ENCODE peak calls at places on chromosomes 16 and 17, in ten cellular contexts. R is lung microvascular endothelial cell, S is hippocampal formation, H is tibial artery, Y is astrocyte of the hippocampus, P is NCI-H1694 treated with DMSO at 0.1 percent for 48 hours, Z is caudate nucleus, I is HFFc6, T is astrocyte of the spinal cord, K is omental fat pad. E is an unnamed sample.
A peak's percentile ranks its signal among the peaks of the same experiment; 100 is the strongest.

GRCh38 chr17:21814776-21815175 is 122.5 kb downstream of the KCNJ18 start:
- DNase-seq in T (no peak), H (no peak), S (no peak), Y (no peak), R (no peak), K (no peak), I (no peak), P (no peak), Z (no peak), E (no peak)

GRCh38 chr17:78089557-78090281 is 38.8 kb downstream of the TMC6 start:
- DNase-seq in I (no peak), S (no peak), Y (no peak), K (no peak), P (no peak), Z (no peak), H (no peak), R (no peak), T (no peak), E (no peak)

GRCh38 chr16:56354746-56355145 is 70.6 kb downstream of the AMFR start:
- DNase-seq in T (no peak), P (no peak), Y (no peak), R (no peak), Z (no peak), K (peak; percentile 16), S (no peak), H (peak; percentile 16), I (no peak), E (no peak)

GRCh38 chr17:74742153-74742515 is 5.1 kb downstream of the RAB37 start:
- DNase-seq in Z (no peak), H (no peak), K (no peak), T (no peak), I (no peak), Y (no peak), S (no peak), R (peak; percentile 43), P (no peak), E (no peak)

GRCh38 chr17:7014995-7015586 is 2.7 kb downstream of the RNASEK start:
- DNase-seq in S (no peak), Z (no peak), P (no peak), R (peak; percentile 76), I (peak; percentile 39), H (no peak), K (no peak), T (peak; percentile 78), Y (peak; percentile 86), E (no peak)

GRCh38 chr17:40854175-40854814 is 12.7 kb downstream of the KRT12 start:
- DNase-seq in R (peak; percentile 70), P (no peak), S (no peak), Y (peak; percentile 65), I (peak; percentile 91), T (peak; percentile 83), H (no peak), Z (no peak), K (no peak), E (no peak)

GRCh38 chr16:89924298-89924924 is 1.3 kb downstream of the TUBB3 start:
- DNase-seq in T (peak; percentile 42), I (peak; percentile 52), P (peak; percentile 14), R (peak; percentile 47), S (no peak), Y (peak; percentile 75), H (no peak), Z (no peak), K (no peak), E (no peak)

GRCh38 chr16:86093801-86094750 is 195.1 kb downstream of the IRF8 start:
- DNase-seq in Y (no peak), I (no peak), R (no peak), S (no peak), T (no peak), P (no peak), K (no peak), Z (no peak), H (no peak), E (peak; percentile 12)

GRCh38 chr17:27224526-27225315 is 69.2 kb upstream of the WSB1 start:
- DNase-seq in S (no peak), H (no peak), P (no peak), Y (no peak), R (peak; percentile 69), Z (no peak), K (no peak), T (no peak), I (no peak), E (no peak)

GRCh38 chr17:17506893-17507464 is 10.8 kb upstream of the RASD1 start:
- DNase-seq in T (peak; percentile 21), Z (no peak), S (no peak), I (no peak), P (peak; percentile 23), H (no peak), K (no peak), R (no peak), Y (peak; percentile 12), E (peak; percentile 34)

GRCh38 chr17:81869221-81870154 is 1.6 kb downstream of the ARHGDIA start:
- DNase-seq in T (no peak), S (no peak), R (peak; percentile 31), P (no peak), Z (no peak), I (no peak), H (no peak), K (no peak), Y (peak; percentile 74), E (no peak)

GRCh38 chr17:75250009-75250471 is 11.4 kb downstream of the GGA3 start:
- DNase-seq in T (peak; percentile 18), Z (peak; percentile 69), P (no peak), K (no peak), S (no peak), H (no peak), R (peak; percentile 64), I (no peak), Y (no peak), E (no peak)

GRCh38 chr17:41917192-41917591 is 1.6 kb downstream of the ACLY start:
- DNase-seq in K (no peak), T (peak; percentile 73), Z (no peak), S (peak; percentile 27), Y (peak; percentile 61), P (peak; percentile 27), I (peak; percentile 51), R (peak; percentile 83), H (no peak), E (no peak)

GRCh38 chr17:38703742-38704644 is 1.1 kb upstream of the MLLT6 start:
- DNase-seq in Z (no peak), K (peak; percentile 61), R (no peak), H (peak; percentile 68), Y (peak; percentile 53), T (no peak), S (no peak), I (no peak), P (peak; percentile 23), E (peak; percentile 28)

GRCh38 chr16:27547134-27547533 is 2.6 kb downstream of the GTF3C1 start:
- DNase-seq in R (peak; percentile 65), H (no peak), Z (peak; percentile 11), S (no peak), I (peak; percentile 45), T (peak; percentile 68), Y (peak; percentile 47), K (no peak), P (no peak), E (no peak)

GRCh38 chr16:5768445-5768844 is 670.9 kb upstream of the EEF2KMT start:
- DNase-seq in S (no peak), Y (no peak), H (no peak), T (no peak), P (no peak), R (no peak), Z (no peak), K (no peak), I (no peak), E (no peak)

GRCh38 chr17:48611213-48611612 is 396 bp upstream of the HOXB7 start:
- DNase-seq in H (no peak), Y (no peak), R (no peak), T (peak; percentile 49), Z (no peak), I (no peak), S (no peak), P (no peak), K (no peak), E (no peak)

GRCh38 chr17:68511671-68512246 is 471 bp upstream of the PRKAR1A start:
- DNase-seq in P (peak; percentile 59), K (peak; percentile 40), I (peak; percentile 63), Z (peak; percentile 69), H (peak; percentile 79), T (peak; percentile 77), Y (peak; percentile 85), S (peak; percentile 73), R (peak; percentile 46), E (peak; percentile 86)

GRCh38 chr17:60598001-60598736 is 1.8 kb upstream of the PPM1D start:
- DNase-seq in H (no peak), R (no peak), K (no peak), T (no peak), S (no peak), Y (no peak), P (no peak), Z (no peak), I (no peak), E (no peak)

GRCh38 chr17:31722251-31723056 is 136.6 kb downstream of the COPRS start:
- DNase-seq in R (peak; percentile 94), P (no peak), Z (no peak), I (peak; percentile 79), K (no peak), Y (peak; percentile 62), H (no peak), T (peak; percentile 42), S (no peak), E (no peak)

GRCh38 chr16:12002447-12003006 is 26.0 kb downstream of the SNX29 start:
- DNase-seq in K (no peak), R (peak; percentile 65), Z (no peak), Y (peak; percentile 67), T (peak; percentile 74), H (no peak), P (peak; percentile 67), I (peak; percentile 18), S (peak; percentile 27), E (no peak)

GRCh38 chr17:14818469-14818868 is 446.7 kb downstream of the PMP22 start:
- DNase-seq in Z (no peak), P (no peak), K (no peak), S (no peak), I (peak; percentile 12), H (no peak), T (no peak), Y (no peak), R (no peak), E (no peak)

GRCh38 chr17:74141612-74142011 is 61.9 kb upstream of the RPL38 start:
- DNase-seq in P (no peak), S (no peak), R (no peak), I (no peak), Y (no peak), H (no peak), T (no peak), Z (no peak), K (no peak), E (no peak)

GRCh38 chr16:65142276-65142675 is 20.4 kb upstream of the CDH11 start:
- DNase-seq in R (no peak), H (no peak), I (peak; percentile 37), T (no peak), P (no peak), Z (no peak), S (no peak), Y (no peak), K (no peak), E (no peak)

GRCh38 chr17:13088666-13089065 is 70.8 kb upstream of the ELAC2 start:
- DNase-seq in I (no peak), Y (no peak), S (no peak), Z (no peak), T (no peak), K (no peak), H (no peak), P (no peak), R (no peak), E (no peak)

GRCh38 chr17:6749519-6749918 is 6.3 kb upstream of the XAF1 start:
- DNase-seq in I (no peak), Z (no peak), T (peak; percentile 16), R (no peak), K (no peak), Y (no peak), P (no peak), S (no peak), H (no peak), E (no peak)

GRCh38 chr17:72111374-72111773 is 9.4 kb upstream of the SOX9 start:
- DNase-seq in T (no peak), P (no peak), S (no peak), Z (no peak), Y (no peak), R (no peak), K (no peak), H (no peak), I (no peak), E (no peak)

GRCh38 chr17:27776882-27777624 is 23.3 kb downstream of the NOS2 start:
- DNase-seq in S (no peak), Y (no peak), P (no peak), H (no peak), T (no peak), R (no peak), K (no peak), I (no peak), Z (no peak), E (no peak)